ENCODE peak calls at places on chromosome 2, in six cellular contexts. T is stomach, I is psoas muscle, X is H9, O is breast epithelium, C is OCI-LY7. G is an unnamed sample.

GRCh38 chr2:138455691-138456090 is 45.9 kb upstream of the SPOPL start:
- DNase-seq in X (no peak), C (no peak), T (no peak), O (no peak), I (no peak), G (no peak)

GRCh38 chr2:218074031-218074430 is 5.0 kb downstream of the RUFY4 start:
- DNase-seq in C (peak; percentile 30), X (peak; percentile 74), I (no peak), T (peak; percentile 47), O (no peak), G (peak; percentile 41)

GRCh38 chr2:6921321-6921922 is 4.2 kb downstream of the RNF144A start:
- DNase-seq in C (no peak), T (no peak), X (no peak), I (no peak), O (no peak), G (no peak)

GRCh38 chr2:31384771-31385276 is 29.7 kb downstream of the XDH start:
- DNase-seq in C (no peak), I (no peak), O (no peak), X (no peak), T (no peak), G (no peak)

GRCh38 chr2:225040862-225041209 is 1.4 kb downstream of the DOCK10 start:
- DNase-seq in X (no peak), O (no peak), T (no peak), I (no peak), C (peak; percentile 55), G (no peak)

GRCh38 chr2:25076749-25077148 is 34.9 kb downstream of the EFR3B start:
- DNase-seq in T (no peak), O (no peak), C (no peak), I (no peak), X (no peak), G (no peak)

GRCh38 chr2:134819334-134819733 is 19.1 kb upstream of the ACMSD start:
- DNase-seq in C (no peak), X (no peak), I (no peak), O (no peak), T (no peak), G (no peak)

GRCh38 chr2:223735659-223736244 is 101.6 kb downstream of the AP1S3 start:
- DNase-seq in X (no peak), I (no peak), O (no peak), T (no peak), C (no peak), G (no peak)

GRCh38 chr2:111227716-111228141 is 107.0 kb downstream of the BCL2L11 start:
- DNase-seq in X (peak; percentile 41), T (no peak), O (no peak), C (no peak), I (no peak), G (no peak)

GRCh38 chr2:180728928-180729559 is 251.4 kb upstream of the UBE2E3 start:
- DNase-seq in C (no peak), O (no peak), T (no peak), I (no peak), X (no peak), G (no peak)

GRCh38 chr2:7943446-7943845 is 738.4 kb upstream of the ID2 start:
- DNase-seq in C (no peak), X (no peak), O (no peak), I (no peak), T (no peak), G (no peak)

GRCh38 chr2:227016894-227017293 is 147.1 kb downstream of the COL4A4 start:
- DNase-seq in O (no peak), C (no peak), X (no peak), I (no peak), T (no peak), G (no peak)

GRCh38 chr2:106596844-106597243 is 109.7 kb downstream of the CD8B2 start:
- DNase-seq in C (peak; percentile 3), I (no peak), O (no peak), T (no peak), X (no peak), G (no peak)

GRCh38 chr2:138723588-138723987 is 56.6 kb downstream of the NXPH2 start:
- DNase-seq in I (no peak), O (no peak), T (no peak), C (no peak), X (no peak), G (no peak)

GRCh38 chr2:60391250-60392013 is 162.0 kb downstream of the BCL11A start:
- DNase-seq in C (peak; percentile 69), O (no peak), X (no peak), I (no peak), T (no peak), G (no peak)

GRCh38 chr2:47313728-47314127 is 89.2 kb upstream of the MSH2 start:
- DNase-seq in C (no peak), T (no peak), O (no peak), X (no peak), I (no peak), G (no peak)
- TF ChIP-seq CTCF in C (peak; percentile 50), T (no peak), O (no peak), X (peak; percentile 56), I (no peak), G (no peak)

DNA sequence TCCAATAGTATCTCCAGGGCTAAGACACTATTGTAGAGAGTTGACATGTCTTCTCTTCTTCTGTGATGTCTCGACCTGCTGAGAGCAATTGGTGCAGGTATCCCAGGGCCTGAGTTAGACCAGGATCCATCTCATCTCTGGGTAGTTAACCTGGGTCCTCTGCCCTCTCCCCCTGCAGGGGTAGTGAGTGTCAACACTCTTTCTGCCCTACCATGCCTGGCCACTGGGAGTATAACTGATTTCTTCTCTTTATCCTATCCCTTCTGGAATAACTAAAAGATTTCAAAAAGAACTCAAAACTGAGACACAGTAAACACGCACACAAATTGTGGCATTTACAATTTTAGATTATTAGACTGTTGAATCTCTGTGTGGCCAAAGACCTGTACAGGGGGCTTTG is 20.8 kb upstream of the SIX3 start:
- DNase-seq in X (no peak), I (no peak), O (no peak), T (no peak), C (no peak), G (no peak)
- TF ChIP-seq CTCF in X (peak; percentile 59), I (no peak), O (no peak), T (no peak), C (no peak), G (no peak)

GRCh38 chr2:68692511-68692910 is 42.1 kb upstream of the ARHGAP25 start:
- DNase-seq in I (no peak), C (no peak), O (no peak), T (no peak), X (no peak), G (no peak)

GRCh38 chr2:68696554-68696953 is 38.1 kb upstream of the ARHGAP25 start:
- DNase-seq in C (no peak), O (no peak), T (no peak), I (no peak), X (no peak), G (no peak)

GRCh38 chr2:68698567-68699377 is 35.8 kb upstream of the ARHGAP25 start:
- DNase-seq in X (no peak), O (no peak), I (no peak), C (no peak), T (no peak), G (no peak)

GRCh38 chr2:68693947-68694346 is 40.7 kb upstream of the ARHGAP25 start:
- DNase-seq in O (no peak), T (no peak), I (no peak), X (no peak), C (no peak), G (no peak)

GRCh38 chr2:68695971-68696370 is 38.6 kb upstream of the ARHGAP25 start:
- DNase-seq in T (no peak), C (no peak), X (no peak), I (no peak), O (no peak), G (no peak)
- TF ChIP-seq CTCF in T (no peak), C (no peak), X (no peak), I (no peak), O (no peak), G (no peak)

GRCh38 chr2:55112229-55113016 is 62.2 kb upstream of the RTN4 start:
- DNase-seq in T (peak; percentile 33), I (peak; percentile 93), X (no peak), O (no peak), C (peak; percentile 20), G (no peak)
- TF ChIP-seq CTCF in T (no peak), I (no peak), X (no peak), O (no peak), C (no peak), G (no peak)